ENCODE peak calls at places on chromosome 22, in seven cellular contexts. C is HCT116, G is A549, Y is SK-N-SH, Z is GM12878, J is K562, L is HepG2. A is an unnamed sample.

GRCh38 chr22:49590851-49591445 is 236.7 kb downstream of the BRD1 start:
- DNase-seq in C (no peak), G (no peak), Y (no peak), Z (no peak), J (no peak), L (no peak), A (no peak)

GRCh38 chr22:49811014-49811791 is 16.5 kb downstream of the BRD1 start:
- DNase-seq in C (no peak), G (no peak), Y (no peak), Z (no peak), J (no peak), L (no peak), A (no peak)

GRCh38 chr22:46090631-46091201 is 59.6 kb upstream of the PPARA start:
- DNase-seq in C (no peak), G (no peak), Y (no peak), Z (no peak), J (no peak), L (no peak), A (no peak)

GRCh38 chr22:21020802-21021429 is 6.0 kb downstream of the P2RX6 start:
- DNase-seq in C (no peak), G (no peak), Y (peak; percentile 71), Z (no peak), J (peak; percentile 95), L (no peak), A (peak; percentile 85)

GRCh38 chr22:44088976-44089570 is 65.0 kb downstream of the PARVB start:
- DNase-seq in C (no peak), G (no peak), Y (no peak), Z (no peak), J (no peak), L (no peak), A (no peak)

GRCh38 chr22:37843746-37844089 is 416 bp downstream of the ANKRD54 start:
- DNase-seq in C (no peak), G (no peak), Y (peak; percentile 85), Z (no peak), J (peak; percentile 54), L (no peak), A (peak; percentile 58)

GRCh38 chr22:48931452-48931851 is 896.2 kb downstream of the BRD1 start:
- DNase-seq in C (no peak), G (no peak), Y (no peak), Z (no peak), J (no peak), L (no peak), A (no peak)

GRCh38 chr22:50041361-50042065 is 16.6 kb downstream of the TTLL8 start:
- DNase-seq in C (no peak), G (no peak), Y (peak; percentile 19), Z (no peak), J (no peak), L (no peak), A (no peak)

GRCh38 chr22:40310081-40310770 is 36.1 kb upstream of the ADSL start:
- DNase-seq in C (no peak), G (no peak), Y (no peak), Z (no peak), J (no peak), L (no peak), A (no peak)

GRCh38 chr22:44718418-44718817 is 16.4 kb downstream of the PRR5 start:
- DNase-seq in C (no peak), G (no peak), Y (no peak), Z (peak; percentile 56), J (no peak), L (no peak), A (no peak)

GRCh38 chr22:41917375-41917905 is 2.6 kb upstream of the SHISA8 start:
- DNase-seq in C (no peak), G (no peak), Y (no peak), Z (no peak), J (no peak), L (no peak), A (no peak)

GRCh38 chr22:41917906-41918791 is 3.3 kb upstream of the SHISA8 start:
- DNase-seq in C (no peak), G (peak; percentile 51), Y (no peak), Z (no peak), J (no peak), L (no peak), A (no peak)

GRCh38 chr22:41920271-41920976 is 5.5 kb upstream of the SHISA8 start:
- DNase-seq in C (no peak), G (no peak), Y (no peak), Z (no peak), J (no peak), L (no peak), A (no peak)

GRCh38 chr22:41916745-41917358 is 2.0 kb upstream of the SHISA8 start:
- DNase-seq in C (no peak), G (no peak), Y (no peak), Z (no peak), J (no peak), L (no peak), A (no peak)

DNA sequence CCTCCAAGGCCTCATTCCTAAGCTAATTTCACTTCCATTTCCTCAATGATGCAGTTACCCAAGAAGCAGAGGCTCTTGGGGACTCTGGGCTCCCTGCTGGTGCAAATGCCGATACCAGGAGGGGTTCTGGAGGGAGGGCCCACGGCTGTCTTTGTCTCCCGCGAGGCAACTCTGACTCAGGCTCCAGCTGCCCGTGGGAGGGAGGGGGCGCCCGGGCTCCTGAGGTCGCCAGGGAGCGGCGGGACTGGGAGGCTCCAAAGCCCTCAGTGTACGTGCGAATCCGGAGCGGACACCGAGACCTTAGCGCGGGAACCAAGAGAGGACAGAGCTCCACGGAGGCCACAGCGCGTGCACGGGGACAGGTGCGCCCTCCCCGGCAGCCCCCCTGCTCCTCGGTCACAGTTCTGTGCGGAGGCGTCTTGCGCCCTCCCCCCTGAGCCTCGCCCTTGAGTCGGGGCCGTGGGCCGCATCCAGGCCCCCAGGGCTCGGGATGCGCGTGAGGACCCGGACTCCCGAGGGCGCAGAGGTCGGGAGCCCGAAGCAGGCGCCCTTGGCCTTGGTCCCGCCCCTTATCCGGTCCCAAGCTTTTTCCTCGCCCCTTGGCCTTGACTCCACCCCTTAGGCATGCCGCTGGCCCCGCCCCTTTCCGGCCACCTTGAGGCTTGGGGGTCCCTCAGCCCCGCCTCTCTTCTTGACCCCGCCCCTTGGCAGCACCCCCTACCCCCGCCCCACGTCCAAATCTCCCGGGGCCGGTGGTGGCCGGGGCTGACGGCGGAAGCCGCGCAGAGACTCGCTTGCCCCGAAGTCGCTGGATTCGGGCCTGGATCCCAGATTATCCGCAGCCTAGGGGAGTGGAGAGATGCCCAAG is 4.7 kb upstream of the SHISA8 start:
- DNase-seq in C (no peak), G (no peak), Y (peak; percentile 74), Z (peak; percentile 71), J (peak; percentile 62), L (no peak), A (peak; percentile 97)
- H3K4me2 ChIP-seq in C (no peak overlapping the region), G (no peak overlapping the region), Y (no peak overlapping the region), Z (peak overlapping the region; percentile 97), J (peak overlapping the region; percentile 62), L (peak overlapping the region; percentile 60), A (peak overlapping the region; percentile 85)

DNA sequence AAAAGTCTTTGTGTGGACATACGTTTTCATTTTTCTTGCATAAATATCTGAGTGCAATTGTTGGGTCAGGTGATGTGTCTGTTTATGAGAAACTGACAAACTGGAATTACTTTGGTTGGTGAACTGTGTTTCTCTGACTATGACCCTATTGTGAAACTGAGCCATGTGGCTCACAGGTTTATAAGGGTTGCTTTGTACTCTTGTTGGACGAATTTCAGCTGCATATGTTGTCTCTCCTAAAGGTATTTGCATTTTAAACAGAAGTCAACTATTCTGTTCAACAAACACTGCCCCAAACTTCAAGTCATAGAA is 34.4 kb upstream of the RASD2 start:
- DNase-seq in C (no peak), G (no peak), Y (no peak), Z (no peak), J (no peak), L (peak; percentile 76), A (no peak)
- TF ChIP-seq CTCF in C (no peak), G (no peak), Y (no peak), Z (no peak), J (no peak), L (no peak), A (no peak)

GRCh38 chr22:19524170-19525115 is at the start of gene CLDN5:
- DNase-seq in C (no peak), G (no peak), Y (peak; percentile 89), Z (no peak), J (peak; percentile 54), L (no peak), A (peak; percentile 82)

GRCh38 chr22:19523240-19524169 is 705 bp downstream of the CLDN5 start:
- DNase-seq in C (no peak), G (no peak), Y (peak; percentile 65), Z (no peak), J (no peak), L (no peak), A (peak; percentile 86)

GRCh38 chr22:19522881-19523239 is 1.4 kb downstream of the CLDN5 start:
- DNase-seq in C (no peak), G (no peak), Y (no peak), Z (no peak), J (no peak), L (no peak), A (no peak)

GRCh38 chr22:19520566-19521305 is 3.5 kb downstream of the CLDN5 start:
- DNase-seq in C (no peak), G (no peak), Y (no peak), Z (no peak), J (no peak), L (no peak), A (no peak)

DNA sequence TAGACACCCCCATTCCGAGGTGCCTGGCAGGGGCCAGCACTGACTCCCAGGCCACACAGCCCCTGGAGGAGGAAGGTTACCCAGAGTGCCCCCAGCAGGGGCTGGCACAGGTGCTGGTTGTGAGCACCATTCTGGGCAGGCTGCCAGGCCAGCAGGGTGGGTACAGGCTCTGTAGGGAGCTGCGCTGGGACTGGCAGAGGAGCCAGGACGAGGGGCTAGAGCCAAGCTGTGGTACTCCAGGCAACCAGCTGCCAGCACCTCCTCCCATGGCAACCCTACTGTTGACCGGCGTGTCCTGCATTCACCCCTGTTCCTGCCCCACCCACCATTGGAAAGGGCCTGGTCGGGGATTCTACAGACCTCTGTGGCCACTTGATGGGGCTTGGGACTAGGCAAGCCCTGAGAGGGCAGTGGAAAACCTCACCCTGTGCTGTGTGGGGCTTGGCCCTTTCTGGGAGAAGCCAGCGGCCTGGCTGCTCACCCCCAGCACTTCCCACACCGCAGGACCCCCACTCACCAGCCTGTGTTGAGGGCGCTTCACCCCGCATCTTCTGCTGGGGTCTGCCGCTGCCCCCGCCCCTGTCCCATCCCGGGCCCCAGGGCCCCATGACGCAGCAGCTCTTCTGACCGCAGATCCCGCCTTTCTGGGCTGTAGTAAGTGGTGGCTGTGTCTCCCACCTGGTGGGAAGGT is 1.9 kb downstream of the CLDN5 start:
- DNase-seq in C (no peak), G (no peak), Y (peak; percentile 50), Z (no peak), J (no peak), L (no peak), A (no peak)
- TF ChIP-seq REST in C (no peak), G (no peak), Y (no peak), Z (no peak), J (no peak), L (no peak), A (no peak)

GRCh38 chr22:23401910-23402274 is 178.2 kb downstream of the IGLL1 start:
- DNase-seq in C (no peak), G (no peak), Y (peak; percentile 75), Z (no peak), J (peak; percentile 53), L (no peak), A (no peak)
- H3K4me2 ChIP-seq in C (peak overlapping the region; percentile 95), G (peak overlapping the region; percentile 98), Y (peak overlapping the region; percentile 72), Z (peak overlapping the region; percentile 59), J (peak overlapping the region; percentile 37), L (peak overlapping the region; percentile 65), A (peak overlapping the region; percentile 82)

GRCh38 chr22:32200752-32201151 is 4.1 kb downstream of the RFPL2 start:
- DNase-seq in C (no peak), G (no peak), Y (no peak), Z (no peak), J (no peak), L (no peak), A (peak; percentile 45)
- TF ChIP-seq CTCF in C (no peak), G (no peak), Y (no peak), Z (no peak), J (no peak), L (no peak), A (no peak)